ENCODE peak calls at places on chromosome 1, in ten cellular contexts. T is SK-MEL-5; V is COR-L47; F is brain microvascular endothelial cell; J is sigmoid colon; L is naive thymus-derived CD8-positive, alpha-beta T cell; U is Right ventricle myocardium superior; G is T-helper 2 cell; P is NCI-H2171 treated with DMSO at 0.1 percent for 48 hours; A is AG04450. K is an unnamed sample.

GRCh38 chr1:240189386-240189989 is 97.8 kb downstream of the FMN2 start:
- DNase-seq in T (peak), V (peak), F (peak), J (no peak), L (peak), U (no peak), G (no peak), P (no peak), A (no peak), K (no peak)

GRCh38 chr1:9293512-9294439 is 1.1 kb downstream of the SPSB1 start:
- DNase-seq in T (no peak), V (no peak), F (peak), J (no peak), L (peak), U (no peak), G (no peak), P (peak), A (no peak), K (no peak)

GRCh38 chr1:14969006-14969405 is 184.5 kb upstream of the TMEM51 start:
- DNase-seq in T (peak), V (no peak), F (no peak), J (no peak), L (peak), U (no peak), G (no peak), P (no peak), A (no peak), K (no peak)

GRCh38 chr1:29675481-29676263 is 439.4 kb downstream of the PTPRU start:
- DNase-seq in T (no peak), V (no peak), F (no peak), J (no peak), L (no peak), U (no peak), G (no peak), P (no peak), A (no peak), K (no peak)

GRCh38 chr1:216183427-216183826 is 239.8 kb downstream of the USH2A start:
- DNase-seq in T (no peak), V (no peak), F (no peak), J (no peak), L (no peak), U (no peak), G (no peak), P (peak), A (no peak), K (no peak)

GRCh38 chr1:169508432-169509338 is 22.9 kb upstream of the SLC19A2 start:
- DNase-seq in T (no peak), V (no peak), F (no peak), J (no peak), L (no peak), U (no peak), G (no peak), P (no peak), A (no peak), K (no peak)

GRCh38 chr1:28416509-28417194 is 47.1 kb downstream of the PHACTR4 start:
- DNase-seq in T (no peak), V (no peak), F (no peak), J (no peak), L (no peak), U (no peak), G (no peak), P (no peak), A (no peak), K (no peak)

GRCh38 chr1:3518256-3518655 is 63.8 kb downstream of the ARHGEF16 start:
- DNase-seq in T (no peak), V (no peak), F (no peak), J (no peak), L (peak), U (no peak), G (peak), P (no peak), A (no peak), K (no peak)

GRCh38 chr1:246797597-246797996 is 73.4 kb downstream of the SCCPDH start:
- DNase-seq in T (no peak), V (no peak), F (no peak), J (no peak), L (no peak), U (no peak), G (no peak), P (no peak), A (no peak), K (peak)

GRCh38 chr1:3289502-3289901 is 165.0 kb upstream of the ARHGEF16 start:
- DNase-seq in T (no peak), V (no peak), F (no peak), J (no peak), L (no peak), U (no peak), G (no peak), P (no peak), A (no peak), K (no peak)

GRCh38 chr1:28591708-28592313 is at the start of gene RAB42:
- DNase-seq in T (no peak), V (no peak), F (no peak), J (peak), L (no peak), U (peak), G (no peak), P (no peak), A (no peak), K (no peak)

GRCh38 chr1:11841245-11842153 is 6.1 kb downstream of the NPPA start:
- DNase-seq in T (peak), V (no peak), F (no peak), J (no peak), L (no peak), U (no peak), G (no peak), P (no peak), A (no peak), K (no peak)

GRCh38 chr1:216627252-216627651 is 96.0 kb downstream of the ESRRG start:
- DNase-seq in T (peak), V (no peak), F (no peak), J (no peak), L (no peak), U (no peak), G (no peak), P (no peak), A (no peak), K (no peak)

GRCh38 chr1:178541396-178541795 is 28.5 kb downstream of the TEX35 start:
- DNase-seq in T (no peak), V (no peak), F (no peak), J (no peak), L (no peak), U (no peak), G (no peak), P (no peak), A (no peak), K (no peak)

GRCh38 chr1:93235261-93235660 is 54.7 kb downstream of the CCDC18 start:
- DNase-seq in T (no peak), V (no peak), F (no peak), J (no peak), L (no peak), U (no peak), G (no peak), P (no peak), A (no peak), K (no peak)

GRCh38 chr1:234659538-234659937 is 49.6 kb upstream of the IRF2BP2 start:
- DNase-seq in T (no peak), V (no peak), F (peak), J (no peak), L (no peak), U (no peak), G (no peak), P (no peak), A (peak), K (no peak)

GRCh38 chr1:192559115-192560006 is 16.2 kb upstream of the RGS1 start:
- DNase-seq in T (no peak), V (no peak), F (peak), J (no peak), L (no peak), U (no peak), G (no peak), P (no peak), A (peak), K (no peak)

GRCh38 chr1:192609110-192610079 is 26.6 kb upstream of the RGS13 start:
- DNase-seq in T (no peak), V (no peak), F (no peak), J (peak), L (peak), U (peak), G (peak), P (no peak), A (no peak), K (peak)

GRCh38 chr1:222047370-222047769 is 305.5 kb upstream of the DUSP10 start:
- DNase-seq in T (peak), V (no peak), F (no peak), J (no peak), L (no peak), U (no peak), G (no peak), P (no peak), A (no peak), K (no peak)

GRCh38 chr1:109931189-109931672 is 20.6 kb downstream of the CSF1 start:
- DNase-seq in T (peak), V (no peak), F (peak), J (peak), L (no peak), U (peak), G (no peak), P (no peak), A (no peak), K (peak)

GRCh38 chr1:206776239-206776638 is 3.9 kb upstream of the IL10 start:
- DNase-seq in T (no peak), V (no peak), F (no peak), J (no peak), L (no peak), U (no peak), G (no peak), P (no peak), A (no peak), K (no peak)

GRCh38 chr1:99781798-99782197 is 15.4 kb upstream of the FRRS1 start:
- DNase-seq in T (no peak), V (no peak), F (no peak), J (no peak), L (no peak), U (no peak), G (no peak), P (no peak), A (no peak), K (no peak)

GRCh38 chr1:36781098-36781497 is 253.2 kb downstream of the GRIK3 start:
- DNase-seq in T (no peak), V (no peak), F (no peak), J (no peak), L (no peak), U (no peak), G (no peak), P (peak), A (no peak), K (no peak)

GRCh38 chr1:86104606-86105532 is 51.7 kb downstream of the COL24A1 start:
- DNase-seq in T (no peak), V (no peak), F (no peak), J (no peak), L (no peak), U (no peak), G (no peak), P (no peak), A (no peak), K (peak)

GRCh38 chr1:244836598-244836997 is 1.1 kb downstream of the COX20 start:
- DNase-seq in T (no peak), V (no peak), F (no peak), J (no peak), L (no peak), U (no peak), G (no peak), P (no peak), A (no peak), K (no peak)

GRCh38 chr1:70196333-70196732 is 9.0 kb downstream of the LRRC40 start:
- DNase-seq in T (peak), V (no peak), F (no peak), J (no peak), L (no peak), U (no peak), G (no peak), P (no peak), A (no peak), K (no peak)

GRCh38 chr1:38817958-38818705 is 41.4 kb downstream of the RRAGC start:
- DNase-seq in T (peak), V (no peak), F (no peak), J (no peak), L (peak), U (peak), G (peak), P (peak), A (no peak), K (no peak)

GRCh38 chr1:162364498-162364897 is 12.2 kb downstream of the SPATA46 start:
- DNase-seq in T (no peak), V (no peak), F (no peak), J (no peak), L (no peak), U (no peak), G (no peak), P (no peak), A (no peak), K (no peak)

GRCh38 chr1:173410133-173410793 is 66.9 kb upstream of the PRDX6 start:
- DNase-seq in T (no peak), V (no peak), F (peak), J (no peak), L (no peak), U (no peak), G (no peak), P (no peak), A (no peak), K (no peak)

GRCh38 chr1:159851386-159851785 is 11.1 kb downstream of the VSIG8 start:
- DNase-seq in T (peak), V (no peak), F (no peak), J (no peak), L (no peak), U (no peak), G (no peak), P (no peak), A (no peak), K (no peak)

GRCh38 chr1:168585937-168586336 is 9.5 kb downstream of the XCL1 start:
- DNase-seq in T (no peak), V (no peak), F (no peak), J (no peak), L (no peak), U (no peak), G (no peak), P (no peak), A (no peak), K (no peak)

GRCh38 chr1:76073471-76073870 is 1.1 kb upstream of the ST6GALNAC3 start:
- DNase-seq in T (peak), V (no peak), F (peak), J (no peak), L (no peak), U (no peak), G (no peak), P (no peak), A (peak), K (no peak)

GRCh38 chr1:168504064-168504837 is 39.5 kb downstream of the XCL2 start:
- DNase-seq in T (no peak), V (no peak), F (no peak), J (peak), L (no peak), U (peak), G (no peak), P (no peak), A (no peak), K (no peak)

GRCh38 chr1:58881471-58881994 is 97.7 kb upstream of the JUN start:
- DNase-seq in T (no peak), V (no peak), F (no peak), J (peak), L (no peak), U (peak), G (no peak), P (no peak), A (no peak), K (no peak)

GRCh38 chr1:100206301-100206700 is 28.2 kb upstream of the LRRC39 start:
- DNase-seq in T (no peak), V (no peak), F (no peak), J (no peak), L (no peak), U (no peak), G (no peak), P (no peak), A (no peak), K (no peak)

GRCh38 chr1:98870959-98871903 is 133.4 kb downstream of the PLPPR5 start:
- DNase-seq in T (no peak), V (no peak), F (peak), J (no peak), L (peak), U (no peak), G (no peak), P (no peak), A (no peak), K (no peak)

GRCh38 chr1:192133350-192133950 is 24.8 kb upstream of the RGS18 start:
- DNase-seq in T (no peak), V (no peak), F (no peak), J (no peak), L (no peak), U (no peak), G (no peak), P (no peak), A (no peak), K (no peak)

GRCh38 chr1:34740161-34740875 is 14.5 kb upstream of the GJB5 start:
- DNase-seq in T (no peak), V (peak), F (no peak), J (no peak), L (no peak), U (no peak), G (no peak), P (no peak), A (no peak), K (no peak)

GRCh38 chr1:244092293-244093264 is 41.5 kb downstream of the ZBTB18 start:
- DNase-seq in T (peak), V (no peak), F (no peak), J (no peak), L (no peak), U (no peak), G (no peak), P (no peak), A (peak), K (no peak)

K was measured in chondrocyte.